ENCODE peak calls at places on chromosomes 1 and 21, in five cellular contexts. H is astrocyte of the spinal cord; Y is hepatocyte; I is CD8-positive, alpha-beta T cell; X is cardiac fibroblast. U is an unnamed sample.

GRCh38 chr1:16631248-16632043 is 18.1 kb upstream of the NBPF1 start:
- DNase-seq in Y (no peak), H (no peak), X (no peak), I (no peak), U (no peak)

GRCh38 chr1:67339623-67340343 is 32.1 kb downstream of the IL12RB2 start:
- DNase-seq in X (peak), I (no peak), Y (peak), H (peak), U (peak)

GRCh38 chr1:59458884-59459283 is 162.0 kb downstream of the FGGY start:
- DNase-seq in H (no peak), Y (no peak), X (no peak), I (no peak), U (no peak)

GRCh38 chr1:203652718-203653461 is 26.3 kb downstream of the ATP2B4 start:
- DNase-seq in I (no peak), X (no peak), H (no peak), Y (no peak), U (no peak)

GRCh38 chr1:108192581-108192980 is 7.6 kb downstream of the SLC25A24 start:
- DNase-seq in H (no peak), X (no peak), Y (no peak), I (no peak), U (no peak)

GRCh38 chr1:67861856-67862516 is 28.7 kb upstream of the GNG12 start:
- DNase-seq in H (no peak), Y (no peak), X (no peak), I (no peak), U (peak)

GRCh38 chr1:161506336-161507223 is 1.3 kb downstream of the FCGR2A start:
- DNase-seq in H (no peak), Y (peak), I (no peak), X (peak), U (peak)

GRCh38 chr1:99608058-99608457 is 37.9 kb upstream of the PALMD start:
- DNase-seq in Y (no peak), I (no peak), X (no peak), H (no peak), U (no peak)

GRCh38 chr1:30751830-30752650 is 5.5 kb downstream of the LAPTM5 start:
- DNase-seq in H (no peak), I (no peak), Y (no peak), X (no peak), U (no peak)
- H3K4me3 ChIP-seq in H (no peak), I (no peak), Y (no peak), X (no peak), U (no peak)

DNA sequence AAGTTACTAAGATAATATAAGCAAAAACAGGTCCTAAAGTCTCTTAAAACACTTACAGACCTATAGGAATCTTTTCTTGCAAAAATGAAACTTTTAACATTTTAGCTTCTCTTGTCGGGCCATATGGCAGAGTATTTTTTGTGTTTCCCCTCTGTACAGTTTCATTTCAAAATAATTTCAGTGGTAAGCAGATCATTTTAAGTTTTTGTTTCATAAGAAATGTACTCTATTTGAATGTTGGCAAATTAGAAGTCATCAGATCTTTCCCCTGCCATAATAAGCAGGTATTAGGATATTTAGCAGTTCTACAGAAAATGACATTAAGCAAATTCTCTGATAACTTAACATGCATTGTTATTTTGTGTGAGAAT is 37.9 kb downstream of the RGL1 start:
- DNase-seq in Y (no peak), X (no peak), I (no peak), H (no peak), U (no peak)
- H3K4me3 ChIP-seq in Y (no peak), X (peak), I (no peak), H (no peak), U (peak)

GRCh38 chr1:39854738-39855137 is 28.6 kb downstream of the TRIT1 start:
- DNase-seq in X (no peak), H (no peak), Y (no peak), I (no peak), U (no peak)
- H3K4me3 ChIP-seq in X (no peak), H (no peak), Y (no peak), I (no peak), U (no peak)

GRCh38 chr21:34034369-34035014 is 38.9 kb upstream of the MRPS6 start:
- DNase-seq in Y (no peak), I (no peak), X (no peak), H (no peak), U (peak)

GRCh38 chr21:34037009-34037408 is 36.4 kb upstream of the MRPS6 start:
- DNase-seq in I (no peak), Y (no peak), X (no peak), H (no peak), U (no peak)

GRCh38 chr21:34035619-34036354 is 37.6 kb upstream of the MRPS6 start:
- DNase-seq in X (no peak), H (no peak), Y (no peak), I (no peak), U (peak)

GRCh38 chr21:34039678-34040382 is 33.5 kb upstream of the MRPS6 start:
- DNase-seq in X (no peak), H (no peak), I (no peak), Y (peak), U (no peak)

DNA sequence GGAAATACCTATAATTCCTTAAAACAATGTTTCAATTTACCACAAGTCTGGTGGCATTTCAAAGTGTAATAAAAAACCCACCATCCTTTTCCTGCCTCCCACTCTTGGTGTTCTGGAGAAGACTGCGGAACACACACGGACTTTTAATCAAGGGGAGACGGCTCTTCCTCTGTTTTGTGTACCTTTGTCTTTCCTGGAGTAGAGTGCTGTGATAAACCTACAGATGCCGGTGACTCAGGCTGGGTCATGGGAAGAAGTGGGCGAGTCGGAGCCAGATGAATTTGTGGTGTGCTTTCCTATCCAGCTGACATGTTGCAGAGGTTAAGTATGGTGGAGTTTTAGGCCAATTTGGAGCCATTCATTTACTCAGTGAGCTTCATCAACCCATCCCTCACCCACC is 35.9 kb upstream of the MRPS6 start:
- DNase-seq in Y (peak), I (no peak), H (peak), X (peak), U (peak)
- H3K4me3 ChIP-seq in Y (no peak), I (no peak), H (no peak), X (no peak), U (no peak)

GRCh38 chr1:196535727-196536126 is 72.5 kb downstream of the KCNT2 start:
- DNase-seq in Y (no peak), H (peak), I (no peak), X (peak), U (peak)
- H3K4me3 ChIP-seq in Y (no peak), H (no peak), I (no peak), X (no peak), U (no peak)

GRCh38 chr1:244861683-244862082 is 2.7 kb downstream of the HNRNPU start:
- DNase-seq in Y (peak), H (no peak), I (no peak), X (no peak), U (peak)

GRCh38 chr1:244862354-244862698 is 2.0 kb downstream of the HNRNPU start:
- DNase-seq in I (no peak), Y (no peak), H (no peak), X (peak), U (no peak)

GRCh38 chr1:244862699-244863490 is 1.4 kb downstream of the HNRNPU start:
- DNase-seq in Y (peak), X (peak), I (peak), H (peak), U (peak)

GRCh38 chr1:244860078-244860477 is 4.3 kb downstream of the HNRNPU start:
- DNase-seq in X (no peak), I (no peak), Y (no peak), H (no peak), U (no peak)

GRCh38 chr1:244860914-244861610 is 3.3 kb downstream of the HNRNPU start:
- DNase-seq in X (no peak), I (no peak), Y (no peak), H (no peak), U (no peak)
- H3K4me3 ChIP-seq in X (peak), I (peak), Y (peak), H (peak), U (peak)

GRCh38 chr1:63322944-63323865 is 838 bp downstream of the FOXD3 start:
- DNase-seq in I (no peak), X (no peak), H (no peak), Y (peak), U (peak)

GRCh38 chr1:63321061-63321787 is 1.1 kb upstream of the FOXD3 start:
- DNase-seq in Y (no peak), H (no peak), X (no peak), I (no peak), U (no peak)

GRCh38 chr1:63321788-63322247 is 549 bp upstream of the FOXD3 start:
- DNase-seq in X (no peak), Y (no peak), I (no peak), H (no peak), U (no peak)

GRCh38 chr1:63323866-63324778 is 1.8 kb downstream of the FOXD3 start:
- DNase-seq in Y (peak), X (no peak), H (no peak), I (no peak), U (no peak)

DNA sequence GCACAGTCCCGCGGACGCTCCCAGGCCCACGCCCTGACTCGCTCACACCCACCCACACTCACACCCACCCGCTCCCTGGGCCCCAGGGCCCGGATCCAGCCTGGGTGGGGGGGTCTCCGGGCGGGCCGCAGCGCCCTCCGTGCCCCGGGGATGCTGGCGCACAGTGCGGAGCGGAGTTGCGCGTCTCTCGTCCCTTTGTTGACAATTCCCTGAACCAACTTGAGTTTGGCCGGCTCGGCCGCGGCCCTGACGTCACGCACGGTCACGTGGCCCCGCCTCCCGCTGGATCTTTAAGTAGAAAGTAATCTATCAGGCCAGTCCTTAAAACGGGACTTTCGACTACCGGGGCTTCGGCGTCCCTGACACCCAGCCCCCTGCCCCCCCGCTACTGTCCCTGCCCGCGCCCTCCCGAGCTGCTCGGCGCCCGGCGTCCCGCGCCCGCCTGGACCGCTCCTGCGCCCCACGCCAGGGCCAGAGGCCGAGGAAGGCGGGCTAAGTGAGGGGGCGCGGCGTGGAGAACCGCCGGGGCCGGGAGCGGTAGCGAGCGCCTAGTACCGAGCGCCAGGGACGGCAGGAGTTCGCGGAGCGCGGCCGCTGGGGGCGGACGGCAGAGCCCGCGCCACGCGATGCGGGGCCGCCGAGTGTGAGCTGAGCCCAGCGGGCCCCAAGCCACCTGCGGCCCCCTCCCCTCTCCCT is at the start of gene FOXD3:
- DNase-seq in X (peak), H (no peak), I (no peak), Y (peak), U (no peak)
- H3K4me3 ChIP-seq in X (peak), H (peak), I (peak), Y (peak), U (peak)

GRCh38 chr1:170662561-170662971 is 1.4 kb upstream of the PRRX1 start:
- DNase-seq in I (no peak), H (peak), Y (no peak), X (no peak), U (no peak)
- H3K4me3 ChIP-seq in I (no peak), H (peak), Y (peak), X (peak), U (peak)

GRCh38 chr1:2274231-2274967 is 46.3 kb downstream of the SKI start:
- DNase-seq in I (no peak), Y (no peak), X (no peak), H (no peak), U (no peak)

GRCh38 chr1:2273401-2274090 is 45.4 kb downstream of the SKI start:
- DNase-seq in Y (no peak), I (no peak), H (no peak), X (no peak), U (no peak)

GRCh38 chr1:2271841-2272655 is 43.9 kb downstream of the SKI start:
- DNase-seq in H (no peak), X (no peak), Y (no peak), I (no peak), U (no peak)

GRCh38 chr1:2271134-2271785 is 43.1 kb downstream of the SKI start:
- DNase-seq in X (no peak), Y (no peak), H (no peak), I (no peak), U (no peak)

DNA sequence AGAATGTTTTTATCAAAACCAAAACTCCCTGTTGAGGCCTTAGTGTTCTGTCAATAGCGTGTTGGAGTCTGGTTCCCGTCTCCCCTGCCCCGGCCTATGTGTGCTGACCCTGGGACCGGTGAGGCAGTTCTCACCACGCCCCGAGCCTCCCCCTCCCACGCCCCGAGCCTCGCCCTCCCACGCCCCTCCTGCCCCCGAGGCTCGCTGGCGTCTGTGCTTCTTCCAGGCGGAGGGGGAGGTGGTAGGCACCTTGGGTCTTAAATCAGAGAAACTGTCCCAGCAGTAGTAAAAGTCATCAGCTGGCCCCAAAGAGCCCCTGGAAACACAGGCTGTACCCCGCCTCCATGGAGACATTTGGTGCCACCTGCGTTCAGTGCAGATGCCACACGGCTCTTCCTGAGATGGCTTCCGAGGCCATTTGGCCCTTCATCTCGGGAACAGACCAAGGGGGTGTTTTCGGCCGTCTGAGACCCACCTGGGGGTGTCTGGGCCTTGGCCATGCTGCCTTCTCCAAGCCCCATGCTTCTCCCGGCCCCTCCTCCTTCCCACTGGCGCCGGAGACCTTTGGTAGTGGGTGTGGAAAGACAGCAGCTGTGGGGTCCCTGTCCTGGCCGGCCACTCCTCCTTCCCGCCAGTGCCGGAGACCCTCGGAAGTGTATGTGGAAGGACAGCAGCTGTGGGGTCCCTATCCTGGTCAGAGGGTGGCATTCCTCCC is 44.7 kb downstream of the SKI start:
- DNase-seq in I (no peak), H (no peak), X (no peak), Y (no peak), U (no peak)
- H3K4me3 ChIP-seq in I (no peak), H (no peak), X (no peak), Y (no peak), U (no peak)